ENCODE peak calls at places on chromosomes 11 and 22, in five cellular contexts. G is naive thymus-derived CD8-positive, alpha-beta T cell; F is GM23248; R is substantia nigra; Q is nephron progenitor cell. P is an unnamed sample.

GRCh38 chr22:49138250-49138790 is 689.4 kb downstream of the BRD1 start:
- DNase-seq in R (no peak), F (no peak), Q (no peak), G (no peak), P (no peak)

GRCh38 chr11:12724301-12725046 is 50.3 kb downstream of the TEAD1 start:
- DNase-seq in F (peak; percentile 45), R (no peak), G (no peak), Q (no peak), P (no peak)

GRCh38 chr11:15967166-15967565 is 389.2 kb downstream of the SOX6 start:
- DNase-seq in F (no peak), G (no peak), R (no peak), Q (no peak), P (no peak)

GRCh38 chr11:120881591-120881990 is 142.3 kb upstream of the TBCEL start:
- DNase-seq in G (no peak), R (no peak), F (peak; percentile 45), Q (peak; percentile 21), P (no peak)

GRCh38 chr22:27761036-27761435 is 40.5 kb downstream of the MN1 start:
- DNase-seq in F (no peak), G (no peak), Q (no peak), R (no peak), P (no peak)

GRCh38 chr11:84889556-84889955 is 737.6 kb downstream of the DLG2 start:
- DNase-seq in G (no peak), Q (no peak), F (no peak), R (no peak), P (no peak)

GRCh38 chr11:110128161-110128560 is 35.0 kb downstream of the ZC3H12C start:
- DNase-seq in R (no peak), F (peak; percentile 50), Q (peak; percentile 3), G (no peak), P (no peak)

GRCh38 chr11:74311352-74311926 is at the start of gene P4HA3:
- DNase-seq in Q (peak; percentile 86), G (peak; percentile 31), R (no peak), F (peak; percentile 82), P (peak; percentile 29)

GRCh38 chr11:12587333-12587997 is 86.8 kb upstream of the TEAD1 start:
- DNase-seq in Q (peak; percentile 8), G (peak; percentile 15), R (no peak), F (peak; percentile 73), P (no peak)

GRCh38 chr11:122659676-122660571 is 4.4 kb downstream of the UBASH3B start:
- DNase-seq in G (no peak), F (no peak), R (no peak), Q (no peak), P (no peak)

GRCh38 chr11:104390696-104391095 is 226.7 kb upstream of the PDGFD start:
- DNase-seq in Q (no peak), G (no peak), F (no peak), R (no peak), P (no peak)

GRCh38 chr22:39800790-39801540 is 92.6 kb downstream of the ENTHD1 start:
- DNase-seq in F (no peak), G (no peak), R (no peak), Q (no peak), P (no peak)

P was measured in SK-N-DZ.